ENCODE peak calls at places on chromosomes 6 and 20, in four cellular contexts. One of them, this sample, is unnamed.

GRCh38 chr6:70246118-70246517 is 56.8 kb downstream of the COL9A1 start:
- DNase-seq in activated CD4-positive, alpha-beta T cell treated with anti-CD3 and anti-CD28 coated beads, Interleukin-2, amount 50 U/mL, for 24 hours: no peak
- DNase-seq in hepatocyte: no peak
- DNase-seq in PC-3: no peak
- DNase-seq in this sample: no peak

GRCh38 chr6:116992546-116992945 is 115.5 kb downstream of the RFX6 start:
- DNase-seq in activated CD4-positive, alpha-beta T cell treated with anti-CD3 and anti-CD28 coated beads, Interleukin-2, amount 50 U/mL, for 24 hours: no peak
- DNase-seq in hepatocyte: no peak
- DNase-seq in PC-3: no peak
- DNase-seq in this sample: no peak

GRCh38 chr6:2162089-2162465 is 83.3 kb downstream of the GMDS start:
- DNase-seq in activated CD4-positive, alpha-beta T cell treated with anti-CD3 and anti-CD28 coated beads, Interleukin-2, amount 50 U/mL, for 24 hours: no peak
- DNase-seq in hepatocyte: no peak
- DNase-seq in PC-3: peak; percentile 62
- DNase-seq in this sample: no peak

GRCh38 chr20:9928281-9928737 is 89.4 kb upstream of the PAK5 start:
- DNase-seq in activated CD4-positive, alpha-beta T cell treated with anti-CD3 and anti-CD28 coated beads, Interleukin-2, amount 50 U/mL, for 24 hours: no peak
- DNase-seq in hepatocyte: no peak
- DNase-seq in PC-3: no peak
- DNase-seq in this sample: no peak

GRCh38 chr6:34392497-34393190 is at the start of gene NUDT3:
- DNase-seq in activated CD4-positive, alpha-beta T cell treated with anti-CD3 and anti-CD28 coated beads, Interleukin-2, amount 50 U/mL, for 24 hours: peak; percentile 90
- DNase-seq in hepatocyte: peak; percentile 97
- DNase-seq in PC-3: peak; percentile 91
- DNase-seq in this sample: peak; percentile 91

GRCh38 chr6:87968435-87969278 is 79.0 kb upstream of the SPACA1 start:
- DNase-seq in activated CD4-positive, alpha-beta T cell treated with anti-CD3 and anti-CD28 coated beads, Interleukin-2, amount 50 U/mL, for 24 hours: no peak
- DNase-seq in hepatocyte: peak; percentile 43
- DNase-seq in PC-3: peak; percentile 11
- DNase-seq in this sample: peak; percentile 80

GRCh38 chr6:34714663-34715062 is 18.1 kb upstream of the ILRUN start:
- DNase-seq in activated CD4-positive, alpha-beta T cell treated with anti-CD3 and anti-CD28 coated beads, Interleukin-2, amount 50 U/mL, for 24 hours: no peak
- DNase-seq in hepatocyte: no peak
- DNase-seq in PC-3: no peak
- DNase-seq in this sample: no peak

GRCh38 chr6:10695086-10695657 is 400 bp downstream of the PAK1IP1 start:
- DNase-seq in activated CD4-positive, alpha-beta T cell treated with anti-CD3 and anti-CD28 coated beads, Interleukin-2, amount 50 U/mL, for 24 hours: no peak
- DNase-seq in hepatocyte: no peak
- DNase-seq in PC-3: no peak
- DNase-seq in this sample: peak; percentile 53

GRCh38 chr6:49634080-49634810 is 2.4 kb downstream of the RHAG start:
- DNase-seq in activated CD4-positive, alpha-beta T cell treated with anti-CD3 and anti-CD28 coated beads, Interleukin-2, amount 50 U/mL, for 24 hours: no peak
- DNase-seq in hepatocyte: no peak
- DNase-seq in PC-3: peak; percentile 81
- DNase-seq in this sample: no peak

GRCh38 chr6:158638393-158638792 is 6.2 kb downstream of the DYNLT1 start:
- DNase-seq in activated CD4-positive, alpha-beta T cell treated with anti-CD3 and anti-CD28 coated beads, Interleukin-2, amount 50 U/mL, for 24 hours: no peak
- DNase-seq in hepatocyte: no peak
- DNase-seq in PC-3: no peak
- DNase-seq in this sample: no peak

GRCh38 chr6:31651602-31652191 is 764 bp downstream of the BAG6 start:
- DNase-seq in activated CD4-positive, alpha-beta T cell treated with anti-CD3 and anti-CD28 coated beads, Interleukin-2, amount 50 U/mL, for 24 hours: no peak
- DNase-seq in hepatocyte: peak; percentile 90
- DNase-seq in PC-3: peak; percentile 52
- DNase-seq in this sample: peak; percentile 93

GRCh38 chr6:21971540-21971939 is 325.3 kb downstream of the PRL start:
- DNase-seq in activated CD4-positive, alpha-beta T cell treated with anti-CD3 and anti-CD28 coated beads, Interleukin-2, amount 50 U/mL, for 24 hours: no peak
- DNase-seq in hepatocyte: no peak
- DNase-seq in PC-3: peak; percentile 27
- DNase-seq in this sample: peak; percentile 47

GRCh38 chr20:18679020-18679419 is 91.2 kb downstream of the DTD1 start:
- DNase-seq in activated CD4-positive, alpha-beta T cell treated with anti-CD3 and anti-CD28 coated beads, Interleukin-2, amount 50 U/mL, for 24 hours: no peak
- DNase-seq in hepatocyte: no peak
- DNase-seq in PC-3: no peak
- DNase-seq in this sample: peak; percentile 35

GRCh38 chr6:92047886-92048285 is 1371.5 kb downstream of the EPHA7 start:
- DNase-seq in activated CD4-positive, alpha-beta T cell treated with anti-CD3 and anti-CD28 coated beads, Interleukin-2, amount 50 U/mL, for 24 hours: no peak
- DNase-seq in hepatocyte: no peak
- DNase-seq in PC-3: no peak
- DNase-seq in this sample: peak; percentile 68

GRCh38 chr6:1817033-1817761 is 207.5 kb downstream of the FOXC1 start:
- DNase-seq in activated CD4-positive, alpha-beta T cell treated with anti-CD3 and anti-CD28 coated beads, Interleukin-2, amount 50 U/mL, for 24 hours: no peak
- DNase-seq in hepatocyte: no peak
- DNase-seq in PC-3: no peak
- DNase-seq in this sample: no peak

GRCh38 chr6:125747589-125748533 is 1.6 kb upstream of the HEY2 start:
- DNase-seq in activated CD4-positive, alpha-beta T cell treated with anti-CD3 and anti-CD28 coated beads, Interleukin-2, amount 50 U/mL, for 24 hours: no peak
- DNase-seq in hepatocyte: peak; percentile 48
- DNase-seq in PC-3: no peak
- DNase-seq in this sample: peak; percentile 81

GRCh38 chr6:30689985-30690384 is 799 bp downstream of the NRM start:
- DNase-seq in activated CD4-positive, alpha-beta T cell treated with anti-CD3 and anti-CD28 coated beads, Interleukin-2, amount 50 U/mL, for 24 hours: no peak
- DNase-seq in hepatocyte: no peak
- DNase-seq in PC-3: no peak
- DNase-seq in this sample: no peak